ENCODE peak calls at places on chromosome 1, in six cellular contexts. O, A, U, I, Q and G are unnamed samples. For H3K4me1, the result is how much of the 10 kb centered on the place peaks cover.

GRCh38 chr1:81020506-81020905 is 780.2 kb upstream of the ADGRL2 start:
- DNase-seq in O (no peak), A (no peak), U (no peak), I (no peak), Q (no peak), G (no peak)

GRCh38 chr1:78490861-78491310 is at the start of gene PTGFR:
- DNase-seq in O (peak), A (peak), U (peak), I (no peak), Q (no peak), G (no peak)

GRCh38 chr1:108583757-108584156 is 23.9 kb downstream of the EEIG2 start:
- DNase-seq in O (no peak), A (peak), U (no peak), I (no peak), Q (no peak), G (no peak)

GRCh38 chr1:235919127-235919796 is 52.6 kb upstream of the LYST start:
- DNase-seq in O (no peak), A (no peak), U (no peak), I (no peak), Q (no peak), G (no peak)

GRCh38 chr1:65141394-65141793 is 6.6 kb upstream of the AK4 start:
- DNase-seq in O (no peak), A (no peak), U (no peak), I (no peak), Q (no peak), G (no peak)

GRCh38 chr1:151196292-151196800 is 2.0 kb upstream of the PIP5K1A start:
- DNase-seq in O (peak), A (peak), U (no peak), I (no peak), Q (no peak), G (peak)

GRCh38 chr1:40314721-40315238 is 2.3 kb downstream of the COL9A2 start:
- DNase-seq in O (no peak), A (no peak), U (no peak), I (no peak), Q (no peak), G (no peak)

GRCh38 chr1:162736633-162737067 is 53.9 kb upstream of the HSD17B7 start:
- DNase-seq in O (no peak), A (no peak), U (no peak), I (no peak), Q (no peak), G (no peak)

GRCh38 chr1:199223936-199224335 is 585.1 kb downstream of the PTPRC start:
- DNase-seq in O (no peak), A (no peak), U (no peak), I (no peak), Q (no peak), G (no peak)

GRCh38 chr1:45306319-45306718 is 20.4 kb upstream of the HPDL start:
- DNase-seq in O (no peak), A (no peak), U (no peak), I (no peak), Q (no peak), G (no peak)

GRCh38 chr1:212686591-212686990 is 13.0 kb downstream of the BATF3 start:
- DNase-seq in O (no peak), A (no peak), U (no peak), I (no peak), Q (no peak), G (no peak)

GRCh38 chr1:101733340-101733739 is 263.4 kb downstream of the OLFM3 start:
- DNase-seq in O (no peak), A (no peak), U (no peak), I (no peak), Q (no peak), G (no peak)

GRCh38 chr1:229059671-229060079 is 211.2 kb upstream of the RAB4A start:
- DNase-seq in O (peak), A (peak), U (no peak), I (no peak), Q (no peak), G (no peak)

GRCh38 chr1:3604468-3604974 is 6.8 kb downstream of the MEGF6 start:
- DNase-seq in O (no peak), A (no peak), U (no peak), I (no peak), Q (no peak), G (no peak)

GRCh38 chr1:100927276-100927675 is 31.4 kb downstream of the SLC30A7 start:
- DNase-seq in O (no peak), A (no peak), U (no peak), I (no peak), Q (peak), G (no peak)

GRCh38 chr1:21045351-21045750 is 131.3 kb downstream of the EIF4G3 start:
- DNase-seq in O (no peak), A (no peak), U (no peak), I (no peak), Q (no peak), G (no peak)

GRCh38 chr1:155499953-155500621 is 62.5 kb downstream of the ASH1L start:
- DNase-seq in O (no peak), A (no peak), U (no peak), I (no peak), Q (no peak), G (no peak)

GRCh38 chr1:41649445-41650175 is 165.1 kb upstream of the EDN2 start:
- DNase-seq in O (no peak), A (no peak), U (no peak), I (no peak), Q (no peak), G (no peak)

GRCh38 chr1:65911679-65912078 is 119.0 kb downstream of the PDE4B start:
- DNase-seq in O (no peak), A (no peak), U (no peak), I (no peak), Q (no peak), G (no peak)

GRCh38 chr1:170929412-170929834 is 5.9 kb upstream of the MROH9 start:
- DNase-seq in O (no peak), A (no peak), U (no peak), I (no peak), Q (no peak), G (no peak)

GRCh38 chr1:21436488-21437340 is 3.2 kb upstream of the NBPF3 start:
- DNase-seq in O (no peak), A (no peak), U (peak), I (no peak), Q (no peak), G (no peak)

GRCh38 chr1:212606734-212607205 is 1.8 kb upstream of the ATF3 start:
- DNase-seq in O (peak), A (peak), U (peak), I (peak), Q (no peak), G (peak)

GRCh38 chr1:215118081-215118480 is 35.5 kb downstream of the KCNK2 start:
- DNase-seq in O (no peak), A (no peak), U (no peak), I (no peak), Q (no peak), G (no peak)

GRCh38 chr1:106681939-106682522 is 374.4 kb upstream of the PRMT6 start:
- DNase-seq in O (no peak), A (no peak), U (no peak), I (no peak), Q (no peak), G (no peak)

GRCh38 chr1:227353186-227353585 is 34.9 kb upstream of the CDC42BPA start:
- DNase-seq in O (no peak), A (no peak), U (no peak), I (no peak), Q (no peak), G (no peak)

GRCh38 chr1:217135987-217136894 is 413.0 kb upstream of the ESRRG start:
- DNase-seq in O (no peak), A (no peak), U (no peak), I (no peak), Q (no peak), G (no peak)

GRCh38 chr1:223189903-223190724 is 47.1 kb upstream of the TLR5 start:
- DNase-seq in O (no peak), A (no peak), U (no peak), I (no peak), Q (no peak), G (no peak)

GRCh38 chr1:87803395-87803794 is 474.7 kb downstream of the LMO4 start:
- DNase-seq in O (no peak), A (no peak), U (no peak), I (no peak), Q (no peak), G (no peak)

GRCh38 chr1:81670286-81670685 is 130.4 kb upstream of the ADGRL2 start:
- DNase-seq in O (peak), A (peak), U (peak), I (peak), Q (no peak), G (no peak)

GRCh38 chr1:223547316-223548114 is 118.0 kb downstream of the CAPN8 start:
- DNase-seq in O (no peak), A (no peak), U (no peak), I (no peak), Q (no peak), G (no peak)

GRCh38 chr1:54013393-54014008 is 4.5 kb downstream of the LDLRAD1 start:
- DNase-seq in O (no peak), A (no peak), U (no peak), I (no peak), Q (no peak), G (no peak)

GRCh38 chr1:205597691-205598314 is 34.0 kb downstream of the ELK4 start:
- DNase-seq in O (no peak), A (no peak), U (no peak), I (peak), Q (no peak), G (no peak)

GRCh38 chr1:42146127-42146915 is 6.9 kb upstream of the GUCA2B start:
- DNase-seq in O (no peak), A (no peak), U (no peak), I (no peak), Q (no peak), G (no peak)

GRCh38 chr1:226187019-226187322 is 430 bp upstream of the ACBD3 start:
- DNase-seq in O (no peak), A (no peak), U (no peak), I (no peak), Q (no peak), G (no peak)

GRCh38 chr1:37974575-37974974 is 15.2 kb downstream of the SF3A3 start:
- DNase-seq in O (no peak), A (no peak), U (no peak), I (no peak), Q (no peak), G (no peak)

GRCh38 chr1:85282424-85282823 is 6.0 kb upstream of the BCL10 start:
- DNase-seq in O (no peak), A (no peak), U (no peak), I (no peak), Q (no peak), G (no peak)
- TF ChIP-seq CTCF in O (no peak), A (no peak), U (no peak), I (no peak), Q (no peak), G (peak)

GRCh38 chr1:47562147-47562546 is 124.3 kb downstream of the FOXD2 start:
- DNase-seq in O (no peak), A (no peak), U (no peak), I (no peak), Q (no peak), G (no peak)

GRCh38 chr1:47562799-47563198 is 125.0 kb downstream of the FOXD2 start:
- DNase-seq in O (no peak), A (no peak), U (no peak), I (no peak), Q (no peak), G (no peak)

GRCh38 chr1:47565676-47566075 is 127.8 kb downstream of the FOXD2 start:
- DNase-seq in O (no peak), A (no peak), U (no peak), I (no peak), Q (no peak), G (no peak)

GRCh38 chr1:47563206-47563605 is 125.4 kb downstream of the FOXD2 start:
- DNase-seq in O (no peak), A (peak), U (no peak), I (no peak), Q (no peak), G (no peak)

GRCh38 chr1:47564570-47564969 is 126.7 kb downstream of the FOXD2 start:
- DNase-seq in O (no peak), A (no peak), U (no peak), I (no peak), Q (no peak), G (no peak)
- H3K4me1 ChIP-seq in O (under half), A (under half), U (under half), I (under half), Q (under half), G (under half)

GRCh38 chr1:167344605-167345385 is 124.1 kb downstream of the POU2F1 start:
- DNase-seq in O (no peak), A (no peak), U (no peak), I (no peak), Q (no peak), G (no peak)

GRCh38 chr1:167344112-167344511 is 123.4 kb downstream of the POU2F1 start:
- DNase-seq in O (no peak), A (no peak), U (no peak), I (no peak), Q (no peak), G (no peak)

GRCh38 chr1:167339405-167339804 is 118.7 kb downstream of the POU2F1 start:
- DNase-seq in O (no peak), A (no peak), U (no peak), I (no peak), Q (no peak), G (no peak)

GRCh38 chr1:167342846-167343245 is 122.2 kb downstream of the POU2F1 start:
- DNase-seq in O (no peak), A (no peak), U (no peak), I (no peak), Q (no peak), G (no peak)

GRCh38 chr1:167345386-167345733 is 124.7 kb downstream of the POU2F1 start:
- DNase-seq in O (no peak), A (no peak), U (no peak), I (no peak), Q (no peak), G (no peak)
- H3K4me3 ChIP-seq in O (no peak), A (no peak), U (no peak), I (no peak), Q (no peak), G (no peak)

GRCh38 chr1:116916533-116917460 is 7.1 kb downstream of the PTGFRN start:
- DNase-seq in O (no peak), A (no peak), U (no peak), I (no peak), Q (no peak), G (no peak)
- TF ChIP-seq CTCF in O (no peak), A (no peak), U (no peak), I (no peak), Q (no peak), G (no peak)

DNA sequence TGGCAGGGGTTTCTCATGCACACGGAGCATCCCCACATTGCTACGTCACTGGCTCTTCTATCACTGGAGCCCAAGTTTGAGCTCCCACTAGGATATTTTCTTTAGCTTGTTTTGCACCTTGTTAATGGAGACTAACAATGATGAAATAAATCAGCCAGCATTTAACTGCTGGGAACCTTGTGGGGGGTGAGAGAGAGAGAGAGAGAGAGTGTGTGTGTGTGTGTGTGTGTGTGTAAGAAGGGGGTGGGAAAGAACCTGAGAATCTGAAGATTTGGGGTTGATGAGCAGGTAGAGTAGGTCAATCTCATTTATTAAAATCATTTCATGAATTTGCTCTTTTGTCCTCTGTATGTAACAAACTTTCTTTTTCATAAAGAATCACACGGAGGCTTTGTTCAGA is 624 bp downstream of the C8B start:
- DNase-seq in O (no peak), A (no peak), U (no peak), I (no peak), Q (no peak), G (no peak)
- H3K4me1 ChIP-seq in O (under half), A (under half), U (under half), I (under half), Q (under half), G (under half)

DNA sequence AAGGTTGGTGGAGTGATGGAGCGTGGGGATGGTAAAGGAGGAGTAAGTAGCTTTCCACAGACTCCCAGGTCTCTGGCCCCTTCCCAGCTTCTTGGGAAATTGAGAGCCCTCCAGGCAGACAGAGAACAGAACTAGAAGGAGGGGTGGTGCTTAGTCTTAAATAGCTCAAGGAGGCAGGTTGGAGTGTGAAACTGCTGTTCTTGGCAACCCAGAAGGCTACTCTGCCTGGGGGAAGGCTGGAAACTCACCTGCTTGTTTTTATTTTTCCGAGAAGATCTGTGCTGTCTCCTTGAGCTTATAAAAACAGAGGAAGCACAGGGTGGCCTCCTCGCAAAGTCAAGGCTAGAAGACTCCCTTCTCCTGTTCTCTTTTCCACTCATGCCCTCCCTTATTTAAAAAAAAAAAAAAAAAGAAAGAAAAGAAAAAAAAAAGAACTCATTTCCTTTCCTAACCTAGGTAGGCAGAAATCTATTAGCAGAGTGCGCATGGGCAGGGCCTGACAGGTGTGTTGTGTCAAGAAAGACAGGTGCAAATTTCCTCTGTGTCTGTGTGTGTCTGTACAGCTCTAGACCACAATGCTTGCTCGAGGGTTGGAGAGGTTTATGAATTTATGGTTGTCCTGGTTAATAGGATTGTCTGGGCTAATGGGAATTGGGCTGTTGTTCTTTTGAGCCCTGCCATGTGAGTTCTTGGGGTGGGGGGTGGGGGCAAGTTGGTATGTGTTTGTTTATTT is 2.1 kb downstream of the PROX1 start:
- DNase-seq in O (no peak), A (no peak), U (no peak), I (no peak), Q (no peak), G (no peak)
- H3K4me3 ChIP-seq in O (peak), A (no peak), U (peak), I (peak), Q (no peak), G (peak)

DNA sequence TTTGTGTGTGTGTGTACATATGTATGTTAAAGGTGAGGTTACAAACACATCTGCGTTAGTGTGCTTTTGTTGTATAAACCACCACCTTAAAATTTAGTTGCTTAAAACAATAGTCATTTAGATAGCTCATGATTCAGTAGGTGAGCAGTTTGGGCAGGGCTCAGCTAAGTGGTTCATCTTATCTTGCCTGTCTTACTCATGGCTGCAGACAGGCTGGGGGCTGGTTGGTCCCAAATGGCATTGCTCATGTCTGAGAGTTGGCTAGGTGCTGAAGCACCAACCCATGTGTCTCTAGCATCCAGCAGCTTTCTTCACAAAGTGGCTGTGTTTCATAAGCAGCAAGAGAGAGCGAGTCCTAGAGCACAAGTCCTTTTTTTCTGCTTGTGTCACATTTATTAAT is 91.4 kb downstream of the MACF1 start:
- DNase-seq in O (no peak), A (no peak), U (no peak), I (no peak), Q (no peak), G (no peak)
- TF ChIP-seq CTCF in O (no peak), A (no peak), U (no peak), I (no peak), Q (no peak), G (no peak)

GRCh38 chr1:109923946-109924275 is 13.3 kb downstream of the CSF1 start:
- DNase-seq in O (no peak), A (no peak), U (no peak), I (no peak), Q (no peak), G (no peak)

GRCh38 chr1:109926662-109927300 is 16.1 kb downstream of the CSF1 start:
- DNase-seq in O (no peak), A (no peak), U (no peak), I (no peak), Q (no peak), G (no peak)

GRCh38 chr1:109924316-109924715 is 13.7 kb downstream of the CSF1 start:
- DNase-seq in O (no peak), A (no peak), U (no peak), I (no peak), Q (no peak), G (no peak)

GRCh38 chr1:109927356-109927755 is 16.7 kb downstream of the CSF1 start:
- DNase-seq in O (no peak), A (no peak), U (no peak), I (no peak), Q (no peak), G (no peak)

GRCh38 chr1:109925159-109925990 is 14.7 kb downstream of the CSF1 start:
- DNase-seq in O (no peak), A (no peak), U (no peak), I (no peak), Q (no peak), G (no peak)
- H3K4me1 ChIP-seq in O (under half), A (under half), U (under half), I (under half), Q (under half), G (under half)

GRCh38 chr1:10212476-10212875 is 2.1 kb downstream of the KIF1B start:
- DNase-seq in O (no peak), A (no peak), U (no peak), I (no peak), Q (no peak), G (no peak)
- H3K4me3 ChIP-seq in O (peak), A (peak), U (no peak), I (peak), Q (no peak), G (no peak)